ENCODE peak calls at places on chromosomes 5 and 9, in four cellular contexts. W is A549, X is Daoy, A is NCI-H510A treated with DMSO at 0.1 percent for 48 hours. U is an unnamed sample.

GRCh38 chr9:109794361-109795012 is 14.5 kb downstream of the PALM2AKAP2 start:
- DNase-seq in W (no peak), X (no peak), A (no peak), U (no peak)

GRCh38 chr5:123099514-123100151 is 10.6 kb downstream of the PRDM6 start:
- DNase-seq in W (peak), X (peak), A (no peak), U (peak)

GRCh38 chr9:99118782-99119466 is 14.0 kb downstream of the TGFBR1 start:
- DNase-seq in W (no peak), X (no peak), A (no peak), U (no peak)

GRCh38 chr9:119758241-119758640 is 389.0 kb upstream of the BRINP1 start:
- DNase-seq in W (no peak), X (no peak), A (peak), U (no peak)

GRCh38 chr9:28927711-28928110 is 1354.4 kb upstream of the C9orf72 start:
- DNase-seq in W (peak), X (no peak), A (no peak), U (no peak)

GRCh38 chr9:131598121-131598520 is 52.8 kb downstream of the PRRT1B start:
- DNase-seq in W (no peak), X (no peak), A (no peak), U (no peak)

GRCh38 chr9:27089706-27090105 is 19.3 kb upstream of the TEK start:
- DNase-seq in W (no peak), X (no peak), A (no peak), U (no peak)

GRCh38 chr9:136947955-136948510 is 3.0 kb downstream of the C8G start:
- DNase-seq in W (peak), X (peak), A (peak), U (peak)

GRCh38 chr9:109158656-109159055 is 8.4 kb downstream of the FRRS1L start:
- DNase-seq in W (no peak), X (no peak), A (no peak), U (no peak)

GRCh38 chr9:7273575-7273974 is 515.8 kb downstream of the KDM4C start:
- DNase-seq in W (peak), X (no peak), A (no peak), U (peak)

GRCh38 chr9:89149726-89150125 is 28.9 kb downstream of the SHC3 start:
- DNase-seq in W (no peak), X (peak), A (no peak), U (no peak)

GRCh38 chr9:15936316-15936869 is 383.6 kb downstream of the CCDC171 start:
- DNase-seq in W (no peak), X (peak), A (peak), U (peak)

GRCh38 chr9:82254646-82255367 is 266.2 kb downstream of the SPATA31D1 start:
- DNase-seq in W (no peak), X (no peak), A (no peak), U (no peak)

GRCh38 chr5:179558912-179559279 is 8.5 kb downstream of the RUFY1 start:
- DNase-seq in W (peak), X (peak), A (peak), U (peak)

GRCh38 chr5:139711067-139711851 is 63.1 kb downstream of the CXXC5 start:
- DNase-seq in W (peak), X (peak), A (peak), U (no peak)

GRCh38 chr5:170701321-170701720 is 82.2 kb upstream of the GABRP start:
- DNase-seq in W (no peak), X (no peak), A (no peak), U (no peak)

GRCh38 chr5:43304520-43304919 is 8.7 kb downstream of the HMGCS1 start:
- DNase-seq in W (no peak), X (no peak), A (no peak), U (no peak)

GRCh38 chr5:10351199-10351881 is 2.2 kb upstream of the MARCHF6 start:
- DNase-seq in W (no peak), X (peak), A (peak), U (no peak)

U was measured in SHP77.